ENCODE peak calls at places on chromosomes 13 and 19, in four cellular contexts. One of them, this sample, is unnamed.

GRCh38 chr13:96935971-96936370 is 58.3 kb downstream of the OXGR1 start:
- DNase-seq in H1: no peak
- DNase-seq in GM12878: no peak
- DNase-seq in GM12891: no peak
- DNase-seq in this sample: no peak

GRCh38 chr19:40234429-40235237 is 8.1 kb upstream of the CCNP start:
- DNase-seq in GM12878: no peak
- DNase-seq in H1: no peak
- DNase-seq in GM12891: no peak
- DNase-seq in this sample: no peak

GRCh38 chr19:33627526-33627925 is 5.8 kb downstream of the CHST8 start:
- DNase-seq in GM12878: no peak
- DNase-seq in GM12891: no peak
- DNase-seq in H1: no peak
- DNase-seq in this sample: no peak

GRCh38 chr19:44623626-44624025 is 10.3 kb downstream of the IGSF23 start:
- DNase-seq in GM12878: no peak
- DNase-seq in H1: no peak
- DNase-seq in GM12891: no peak
- DNase-seq in this sample: no peak

GRCh38 chr19:45809643-45810159 is 5.4 kb downstream of the RSPH6A start:
- DNase-seq in GM12878: no peak
- DNase-seq in H1: no peak
- DNase-seq in GM12891: no peak
- DNase-seq in this sample: no peak

GRCh38 chr13:30409911-30410704 is 12.2 kb upstream of the UBE2L5 start:
- DNase-seq in GM12891: no peak
- DNase-seq in GM12878: no peak
- DNase-seq in H1: no peak
- DNase-seq in this sample: no peak

GRCh38 chr13:106374631-106375030 is 160.8 kb downstream of the EFNB2 start:
- DNase-seq in GM12878: no peak
- DNase-seq in H1: no peak
- DNase-seq in GM12891: no peak
- DNase-seq in this sample: no peak

GRCh38 chr19:58328999-58329398 is 2.2 kb downstream of the ZSCAN22 start:
- DNase-seq in GM12891: no peak
- DNase-seq in GM12878: no peak
- DNase-seq in H1: peak; percentile 78
- DNase-seq in this sample: no peak

GRCh38 chr13:53197424-53197823 is 168.8 kb downstream of the OLFM4 start:
- DNase-seq in H1: no peak
- DNase-seq in GM12878: no peak
- DNase-seq in GM12891: no peak
- DNase-seq in this sample: no peak

GRCh38 chr19:35870798-35871197 is 2.4 kb downstream of the APLP1 start:
- DNase-seq in GM12878: no peak
- DNase-seq in H1: peak; percentile 67
- DNase-seq in GM12891: no peak
- DNase-seq in this sample: no peak

GRCh38 chr13:60448907-60449510 is 52.0 kb downstream of the TDRD3 start:
- DNase-seq in H1: no peak
- DNase-seq in GM12891: no peak
- DNase-seq in GM12878: no peak
- DNase-seq in this sample: no peak

GRCh38 chr13:111480503-111480902 is 160.1 kb downstream of the TEX29 start:
- DNase-seq in GM12891: no peak
- DNase-seq in H1: no peak
- DNase-seq in GM12878: no peak
- DNase-seq in this sample: no peak

GRCh38 chr13:44322928-44323327 is 50.7 kb upstream of the SERP2 start:
- DNase-seq in GM12891: no peak
- DNase-seq in GM12878: no peak
- DNase-seq in H1: no peak
- DNase-seq in this sample: no peak

GRCh38 chr13:42715909-42716308 is 65.5 kb upstream of the FAM216B start:
- DNase-seq in GM12878: no peak
- DNase-seq in GM12891: no peak
- DNase-seq in H1: no peak
- DNase-seq in this sample: no peak

GRCh38 chr13:71218960-71219359 is 648.0 kb downstream of the DACH1 start:
- DNase-seq in H1: no peak
- DNase-seq in GM12878: no peak
- DNase-seq in GM12891: no peak
- DNase-seq in this sample: no peak

GRCh38 chr19:47100290-47100689 is 13.3 kb downstream of the ZC3H4 start:
- DNase-seq in H1: no peak
- DNase-seq in GM12891: no peak
- DNase-seq in GM12878: no peak
- DNase-seq in this sample: no peak

GRCh38 chr13:86383151-86383550 is 583.9 kb upstream of the SLITRK6 start:
- DNase-seq in GM12878: no peak
- DNase-seq in H1: no peak
- DNase-seq in GM12891: no peak
- DNase-seq in this sample: no peak

GRCh38 chr13:19927117-19927734 is 31.3 kb upstream of the ZMYM2 start:
- DNase-seq in GM12878: no peak
- DNase-seq in H1: no peak
- DNase-seq in GM12891: no peak
- DNase-seq in this sample: no peak

GRCh38 chr19:34972163-34972705 is 8.2 kb upstream of the ZNF792 start:
- DNase-seq in H1: no peak
- DNase-seq in GM12891: no peak
- DNase-seq in GM12878: no peak
- DNase-seq in this sample: no peak

GRCh38 chr13:109904218-109904617 is 117.8 kb upstream of the IRS2 start:
- DNase-seq in GM12891: no peak
- DNase-seq in GM12878: no peak
- DNase-seq in H1: no peak
- DNase-seq in this sample: no peak

GRCh38 chr19:16206046-16206605 is 8.4 kb downstream of the AP1M1 start:
- DNase-seq in H1: no peak
- DNase-seq in GM12878: no peak
- DNase-seq in GM12891: no peak
- DNase-seq in this sample: peak; percentile 3

GRCh38 chr19:51507209-51507608 is 5.6 kb upstream of the SIGLEC12 start:
- DNase-seq in GM12878: no peak
- DNase-seq in H1: no peak
- DNase-seq in GM12891: no peak
- DNase-seq in this sample: no peak

GRCh38 chr13:40581277-40581579 is 85.2 kb downstream of the FOXO1 start:
- DNase-seq in H1: no peak
- DNase-seq in GM12878: no peak
- DNase-seq in GM12891: no peak
- DNase-seq in this sample: no peak

GRCh38 chr13:111153977-111154332 is 38.8 kb downstream of the ARHGEF7 start:
- DNase-seq in H1: no peak
- DNase-seq in GM12891: no peak
- DNase-seq in GM12878: no peak
- DNase-seq in this sample: peak; percentile 27

GRCh38 chr13:109803822-109804221 is 17.4 kb upstream of the IRS2 start:
- DNase-seq in GM12878: no peak
- DNase-seq in H1: no peak
- DNase-seq in GM12891: no peak
- DNase-seq in this sample: no peak

GRCh38 chr19:18951721-18952281 is 10.8 kb upstream of the HOMER3 start:
- DNase-seq in H1: no peak
- DNase-seq in GM12878: no peak
- DNase-seq in GM12891: no peak
- DNase-seq in this sample: no peak

GRCh38 chr19:47013041-47013517 is 6.6 kb upstream of the NPAS1 start:
- DNase-seq in H1: peak; percentile 97
- DNase-seq in GM12891: no peak
- DNase-seq in GM12878: no peak
- DNase-seq in this sample: peak; percentile 68

GRCh38 chr19:54462072-54462712 is 1.4 kb downstream of the LENG9 start:
- DNase-seq in GM12891: no peak
- DNase-seq in GM12878: no peak
- DNase-seq in H1: no peak
- DNase-seq in this sample: no peak
- TF ChIP-seq TAF1 in GM12891: no peak
- TF ChIP-seq TAF1 in GM12878: no peak
- TF ChIP-seq TAF1 in H1: no peak
- TF ChIP-seq TAF1 in this sample: no peak

GRCh38 chr13:102273111-102273510 is 128.7 kb downstream of the FGF14 start:
- DNase-seq in H1: no peak
- DNase-seq in GM12891: no peak
- DNase-seq in GM12878: no peak
- DNase-seq in this sample: no peak
- TF ChIP-seq POLR2AphosphoS5 in H1: no peak
- TF ChIP-seq POLR2AphosphoS5 in GM12891: no peak
- TF ChIP-seq POLR2AphosphoS5 in GM12878: no peak
- TF ChIP-seq POLR2AphosphoS5 in this sample: no peak

DNA sequence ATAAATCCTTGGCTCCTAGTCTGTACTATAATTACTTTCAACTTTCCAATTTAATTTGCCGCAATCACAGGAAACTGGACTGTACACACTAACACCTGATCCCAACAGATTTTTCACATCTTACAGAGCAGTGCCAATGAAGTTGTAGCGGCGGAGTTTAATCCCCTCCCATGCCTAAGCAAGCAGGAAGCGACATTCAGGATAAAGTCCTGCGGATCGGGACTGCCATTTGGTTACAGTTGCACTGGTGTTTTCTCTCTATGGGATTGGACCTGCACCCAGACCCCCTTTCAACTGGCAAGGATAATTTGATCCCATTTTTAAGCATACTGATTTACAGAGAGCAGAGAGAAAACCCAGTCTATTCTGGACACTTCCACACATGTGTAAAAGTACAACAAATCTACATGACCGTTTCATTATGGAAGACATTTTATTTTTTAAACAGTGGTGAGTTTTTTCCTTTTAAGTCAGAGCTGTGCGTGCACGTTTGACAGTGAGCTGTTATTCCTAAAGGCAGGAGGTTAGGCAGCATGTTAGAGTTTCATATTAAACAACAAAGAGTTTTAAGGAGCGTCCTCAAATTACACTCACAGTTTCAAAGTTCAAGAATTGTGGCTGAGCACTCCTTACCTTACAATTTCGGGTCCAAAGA is 141.8 kb upstream of the RFC3 start:
- DNase-seq in GM12891: no peak
- DNase-seq in GM12878: no peak
- DNase-seq in H1: no peak
- DNase-seq in this sample: no peak
- TF ChIP-seq POLR2A in GM12891: no peak
- TF ChIP-seq POLR2A in GM12878: no peak
- TF ChIP-seq POLR2A in H1: no peak
- TF ChIP-seq POLR2A in this sample: no peak

DNA sequence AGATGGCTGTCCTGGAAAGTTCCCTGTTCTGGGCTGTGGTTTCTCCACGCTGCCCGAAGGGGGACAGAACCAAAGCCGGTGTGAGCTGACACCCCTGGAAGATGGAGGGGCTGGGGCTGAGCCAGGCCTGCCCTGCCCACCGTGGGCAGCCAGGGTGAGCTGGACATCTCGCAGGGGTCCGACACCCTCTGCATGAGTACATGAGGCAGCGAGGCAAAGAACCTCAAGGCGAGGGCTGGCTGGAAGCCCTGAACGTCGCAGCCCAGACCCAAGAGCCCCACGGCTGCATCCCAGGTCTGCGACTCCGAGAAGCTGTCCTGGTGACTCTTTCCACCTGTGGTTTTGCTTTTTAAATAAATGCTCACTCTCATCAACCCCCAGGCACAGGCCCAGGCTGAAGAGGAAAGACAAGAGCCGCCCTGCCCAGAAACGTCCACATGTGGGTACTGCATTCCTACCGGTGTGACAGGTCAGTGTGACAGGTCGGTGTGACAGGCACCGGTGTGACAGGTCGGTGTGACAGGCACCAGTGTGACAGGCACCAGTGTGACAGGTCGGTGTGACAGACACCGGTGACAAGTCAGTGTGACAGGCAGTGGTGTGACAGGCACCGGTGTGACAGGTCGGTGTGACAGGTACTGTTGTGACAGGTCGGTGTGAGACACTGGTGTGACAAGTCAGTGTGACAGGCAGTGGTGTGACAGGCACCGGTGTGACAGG is 30.6 kb downstream of the GAS6 start:
- DNase-seq in GM12878: no peak
- DNase-seq in GM12891: no peak
- DNase-seq in H1: no peak
- DNase-seq in this sample: no peak
- TF ChIP-seq TAF1 in GM12878: no peak
- TF ChIP-seq TAF1 in GM12891: no peak
- TF ChIP-seq TAF1 in H1: no peak
- TF ChIP-seq TAF1 in this sample: no peak

GRCh38 chr13:113216165-113217056 is 7.0 kb downstream of the CUL4A start:
- DNase-seq in GM12878: no peak
- DNase-seq in GM12891: no peak
- DNase-seq in H1: no peak
- DNase-seq in this sample: no peak
- TF ChIP-seq POLR2AphosphoS5 in GM12878: no peak
- TF ChIP-seq POLR2AphosphoS5 in GM12891: no peak
- TF ChIP-seq POLR2AphosphoS5 in H1: no peak
- TF ChIP-seq POLR2AphosphoS5 in this sample: no peak

This sample was measured in GM12892.